ENCODE peak calls at places on chromosomes 6 and 20, in eight cellular contexts. I is CD8-positive, alpha-beta memory T cell; W is caudate nucleus; D is hypothalamus; K is HTR-8/SVneo; Z is BJ; U is activated CD4-positive, alpha-beta T cell treated with anti-CD3 and anti-CD28 coated beads for 48 hours; X is activated naive CD4-positive, alpha-beta T cell treated with anti-CD3 and anti-CD28 coated beads, Interleukin-2, amount 50 U/mL, for 72 hours. N is an unnamed sample.

GRCh38 chr6:7763896-7764295 is 38.0 kb downstream of the BMP6 start:
- DNase-seq in I (no peak), W (no peak), D (no peak), K (no peak), Z (no peak), U (no peak), X (no peak), N (no peak)

GRCh38 chr20:48682529-48683385 is 145.0 kb downstream of the PREX1 start:
- DNase-seq in I (no peak), W (no peak), D (peak), K (peak), Z (peak), U (no peak), X (no peak), N (no peak)

GRCh38 chr6:142728910-142729481 is 216.0 kb downstream of the HIVEP2 start:
- DNase-seq in I (no peak), W (no peak), D (no peak), K (no peak), Z (no peak), U (no peak), X (no peak), N (no peak)

GRCh38 chr6:25006565-25007001 is 70.8 kb upstream of the RIPOR2 start:
- DNase-seq in I (no peak), W (no peak), D (no peak), K (no peak), Z (no peak), U (peak), X (no peak), N (peak)

GRCh38 chr6:158321960-158322359 is 9.7 kb downstream of the TULP4 start:
- DNase-seq in I (no peak), W (no peak), D (no peak), K (no peak), Z (peak), U (no peak), X (no peak), N (no peak)

GRCh38 chr20:42634096-42634495 is 555.6 kb downstream of the PTPRT start:
- DNase-seq in I (no peak), W (no peak), D (no peak), K (no peak), Z (no peak), U (no peak), X (no peak), N (no peak)

GRCh38 chr20:38151455-38151854 is 13.6 kb downstream of the TGM2 start:
- DNase-seq in I (no peak), W (no peak), D (no peak), K (no peak), Z (no peak), U (no peak), X (no peak), N (no peak)

GRCh38 chr6:16706029-16706428 is 55.2 kb downstream of the ATXN1 start:
- DNase-seq in I (no peak), W (no peak), D (no peak), K (no peak), Z (no peak), U (no peak), X (no peak), N (no peak)

GRCh38 chr20:63284083-63284440 is 8.9 kb upstream of the COL20A1 start:
- DNase-seq in I (no peak), W (no peak), D (no peak), K (no peak), Z (no peak), U (no peak), X (no peak), N (no peak)

GRCh38 chr6:149831380-149831820 is 32.8 kb downstream of the LRP11 start:
- DNase-seq in I (no peak), W (peak), D (no peak), K (no peak), Z (no peak), U (no peak), X (no peak), N (no peak)

GRCh38 chr6:157561929-157562810 is 181.2 kb downstream of the ZDHHC14 start:
- DNase-seq in I (no peak), W (no peak), D (no peak), K (no peak), Z (no peak), U (no peak), X (no peak), N (no peak)